ENCODE peak calls at places on chromosomes 2 and 18, in nine cellular contexts. M is cardiac muscle cell; G is GM23248; P is mesendoderm; R is A549; K is adrenal gland; B is sigmoid colon; V is fibroblast of lung; Z is CD8-positive, alpha-beta T cell. H is an unnamed sample.

GRCh38 chr2:107062599-107063196 is 176.7 kb upstream of the ST6GAL2 start:
- DNase-seq in B (no peak), Z (no peak), G (no peak), K (no peak), M (no peak), R (no peak), P (no peak), V (no peak), H (no peak)

GRCh38 chr2:138507267-138507666 is 5.7 kb downstream of the SPOPL start:
- DNase-seq in G (no peak), R (peak), K (no peak), B (no peak), V (no peak), P (no peak), Z (no peak), M (no peak), H (no peak)

GRCh38 chr2:84807063-84807485 is 73.8 kb downstream of the TRABD2A start:
- DNase-seq in G (peak), Z (no peak), R (peak), M (peak), B (no peak), K (no peak), P (no peak), V (peak), H (peak)

GRCh38 chr2:127161176-127162136 is 54.5 kb upstream of the BIN1 start:
- DNase-seq in G (no peak), R (no peak), K (no peak), P (no peak), V (no peak), M (no peak), Z (no peak), B (no peak), H (no peak)

GRCh38 chr2:230225486-230225885 is at the start of gene SP140:
- DNase-seq in M (no peak), B (peak), Z (peak), P (no peak), G (no peak), K (peak), V (no peak), R (no peak), H (no peak)

GRCh38 chr18:58567453-58568196 is 61.3 kb downstream of the ALPK2 start:
- DNase-seq in M (peak), Z (no peak), P (no peak), K (no peak), B (no peak), R (peak), V (peak), G (peak), H (peak)

GRCh38 chr2:238066218-238066617 is 5.4 kb downstream of the SCLY start:
- DNase-seq in K (no peak), V (no peak), R (no peak), P (no peak), M (no peak), B (no peak), Z (no peak), G (no peak), H (no peak)

GRCh38 chr2:225512873-225513580 is 113.5 kb downstream of the NYAP2 start:
- DNase-seq in M (peak), V (peak), R (no peak), P (no peak), B (no peak), K (no peak), Z (no peak), G (peak), H (no peak)

DNA sequence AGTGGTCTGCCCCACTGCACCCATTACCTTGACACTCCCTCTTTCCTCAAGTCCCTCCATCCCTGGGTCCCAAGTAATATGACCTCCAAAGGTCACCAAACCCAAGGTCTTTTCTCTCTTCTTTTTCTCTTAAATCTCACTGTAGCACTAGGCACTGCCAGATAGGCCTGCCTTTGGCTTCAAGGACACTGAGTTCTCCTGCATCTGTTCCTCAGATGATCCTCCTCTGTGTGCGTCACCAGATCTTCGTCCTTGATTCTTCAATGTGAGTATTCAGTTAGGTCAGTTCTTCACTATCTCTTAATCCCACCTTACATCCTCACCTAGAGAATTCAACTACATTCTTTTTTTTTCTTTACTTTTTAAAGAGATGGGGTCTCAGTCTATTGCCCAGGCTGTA is 249.2 kb downstream of the NBAS start:
- DNase-seq in V (no peak), B (no peak), K (peak), Z (no peak), G (no peak), M (no peak), R (no peak), P (no peak), H (no peak)
- H3K27ac ChIP-seq in V (no peak), B (no peak), K (no peak), Z (no peak), G (no peak), M (no peak), R (no peak), P (no peak), H (no peak)

GRCh38 chr2:196995757-196996314 is 69.3 kb upstream of the PGAP1 start:
- DNase-seq in V (no peak), G (no peak), R (no peak), B (no peak), M (no peak), Z (no peak), P (no peak), K (no peak), H (no peak)
- H3K4me3 ChIP-seq in V (no peak), G (no peak), R (no peak), B (no peak), M (no peak), Z (no peak), P (no peak), K (no peak), H (no peak)

DNA sequence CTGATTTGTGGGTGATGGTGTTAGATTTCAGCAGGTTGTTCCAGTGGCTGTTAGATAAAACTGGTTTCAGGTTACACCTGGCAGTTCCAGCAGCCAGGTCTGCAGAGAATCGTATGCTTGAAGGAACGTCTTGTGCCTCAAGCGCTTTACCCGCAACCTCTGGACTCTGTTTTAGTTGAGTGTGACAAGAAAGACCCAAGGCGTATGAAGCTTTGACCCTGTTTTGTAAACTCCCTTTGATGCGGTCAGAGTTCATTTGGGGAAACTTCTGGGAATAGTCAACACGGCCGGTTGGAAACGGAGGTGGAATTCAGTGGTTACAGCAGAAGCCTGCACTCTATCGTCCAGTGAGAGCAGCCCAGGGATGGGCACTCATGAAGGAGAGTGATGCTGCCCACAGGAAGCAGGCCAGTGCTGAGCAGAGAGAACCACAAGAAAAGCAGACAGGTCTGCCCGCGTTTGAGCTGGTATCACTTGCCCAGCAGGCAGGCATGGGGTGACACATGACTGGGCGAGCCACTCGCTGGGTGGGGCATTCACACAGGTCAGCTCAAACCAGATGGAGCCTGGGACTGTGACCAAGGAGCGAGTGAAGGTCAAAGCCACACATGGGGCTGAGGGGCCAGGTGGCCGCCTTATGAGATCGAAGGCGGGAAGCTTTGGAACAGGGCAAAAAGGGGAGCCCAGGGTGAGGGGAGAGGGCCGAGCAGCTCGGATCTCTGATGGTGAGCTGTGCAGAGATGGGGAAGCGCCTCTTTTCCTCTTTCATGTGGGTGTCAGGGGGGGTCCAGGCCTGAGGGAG is 99.6 kb upstream of the MBOAT2 start:
- DNase-seq in B (no peak), M (no peak), Z (no peak), K (no peak), V (peak), R (no peak), P (peak), G (no peak), H (no peak)
- H3K27ac ChIP-seq in B (no peak), M (no peak), Z (no peak), K (no peak), V (no peak), R (peak), P (no peak), G (no peak), H (no peak)

GRCh38 chr2:20418519-20418918 is 28.4 kb upstream of the RHOB start:
- DNase-seq in B (no peak), G (no peak), R (no peak), P (no peak), M (no peak), K (no peak), Z (no peak), V (no peak), H (no peak)
- H3K4me3 ChIP-seq in B (no peak), G (no peak), R (no peak), P (no peak), M (no peak), K (no peak), Z (no peak), V (no peak), H (no peak)

GRCh38 chr2:42169100-42169868 is at the start of gene EML4:
- DNase-seq in R (peak), Z (peak), M (peak), G (peak), B (peak), K (peak), P (peak), V (peak), H (peak)

GRCh38 chr2:42171396-42171971 is 2.3 kb downstream of the EML4 start:
- DNase-seq in Z (no peak), M (no peak), P (peak), K (no peak), B (no peak), G (no peak), R (no peak), V (no peak), H (peak)

GRCh38 chr2:42172020-42172419 is 2.9 kb downstream of the EML4 start:
- DNase-seq in R (no peak), M (no peak), P (no peak), V (no peak), G (no peak), B (no peak), K (no peak), Z (no peak), H (no peak)

GRCh38 chr2:42169869-42170465 is 814 bp downstream of the EML4 start:
- DNase-seq in Z (no peak), B (no peak), P (no peak), R (no peak), K (no peak), V (no peak), G (peak), M (no peak), H (peak)

DNA sequence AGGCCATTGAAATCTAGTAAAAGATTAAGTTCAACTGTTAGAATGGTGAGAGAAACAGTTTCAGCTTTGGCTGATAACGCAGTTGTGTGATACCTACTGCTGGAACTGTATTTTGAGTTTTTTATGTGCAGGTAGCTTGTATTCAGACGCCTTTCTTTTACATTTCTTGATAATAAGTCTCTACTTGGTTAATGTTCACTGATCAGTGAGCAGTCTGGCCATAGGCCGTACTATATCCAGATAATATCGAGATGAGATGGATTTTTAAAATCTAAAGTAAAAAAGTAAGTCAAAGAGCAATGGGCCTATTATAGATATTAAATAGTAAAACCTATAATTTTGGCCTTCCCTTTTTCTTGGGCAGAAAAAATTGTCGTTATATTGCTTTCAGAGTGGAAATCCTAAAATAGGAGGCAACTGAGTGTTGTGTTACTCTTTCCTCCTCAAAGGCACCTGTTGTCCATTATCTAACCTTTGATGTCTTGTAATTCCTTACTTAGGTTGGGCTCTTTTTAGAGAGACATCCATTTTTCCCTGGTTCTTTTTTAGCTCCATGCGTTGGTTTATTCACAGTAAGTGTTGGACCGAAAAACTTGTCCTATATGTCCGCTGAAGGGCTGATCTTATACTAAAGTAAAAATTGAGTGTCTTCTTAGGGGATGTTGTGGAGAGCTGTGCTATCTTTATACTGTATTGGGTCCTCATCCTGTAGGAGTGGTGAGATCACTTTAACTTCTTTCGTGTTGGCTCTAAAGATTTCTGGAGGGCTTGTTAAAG is 1.7 kb downstream of the EML4 start:
- DNase-seq in P (no peak), B (no peak), V (no peak), R (no peak), K (no peak), M (no peak), G (no peak), Z (no peak), H (peak)
- H3K27ac ChIP-seq in P (no peak), B (peak), V (peak), R (peak), K (peak), M (peak), G (no peak), Z (peak), H (peak)

GRCh38 chr2:149597050-149598013 is 9.8 kb upstream of the MMADHC start:
- DNase-seq in M (peak), K (peak), G (peak), P (peak), B (peak), Z (peak), R (peak), V (peak), H (peak)
- H3K4me3 ChIP-seq in M (no peak), K (no peak), G (peak), P (no peak), B (no peak), Z (no peak), R (peak), V (peak), H (no peak)

DNA sequence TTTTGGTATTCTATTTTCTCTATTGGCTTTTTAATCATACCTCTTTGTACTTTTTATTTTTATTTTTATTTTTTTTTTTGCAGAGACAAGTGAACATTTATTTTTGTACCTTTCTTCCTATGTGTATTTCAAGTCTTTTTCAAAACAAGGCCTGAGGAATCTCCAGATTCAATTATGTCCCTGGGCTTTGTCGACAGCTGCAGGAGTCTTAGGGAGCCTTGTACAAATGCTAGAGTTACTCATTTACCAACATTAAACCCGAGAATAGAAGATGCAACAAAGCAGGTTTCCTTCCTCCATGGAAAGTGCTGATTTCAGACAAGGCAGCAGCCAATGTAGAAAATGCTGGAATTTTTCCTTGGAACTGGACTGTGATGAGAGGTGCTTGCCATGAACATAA is 242.8 kb downstream of the TNS1 start:
- DNase-seq in M (no peak), B (no peak), P (no peak), K (no peak), Z (no peak), R (no peak), V (no peak), G (no peak), H (no peak)
- H3K27ac ChIP-seq in M (no peak), B (no peak), P (no peak), K (no peak), Z (no peak), R (no peak), V (no peak), G (no peak), H (no peak)

DNA sequence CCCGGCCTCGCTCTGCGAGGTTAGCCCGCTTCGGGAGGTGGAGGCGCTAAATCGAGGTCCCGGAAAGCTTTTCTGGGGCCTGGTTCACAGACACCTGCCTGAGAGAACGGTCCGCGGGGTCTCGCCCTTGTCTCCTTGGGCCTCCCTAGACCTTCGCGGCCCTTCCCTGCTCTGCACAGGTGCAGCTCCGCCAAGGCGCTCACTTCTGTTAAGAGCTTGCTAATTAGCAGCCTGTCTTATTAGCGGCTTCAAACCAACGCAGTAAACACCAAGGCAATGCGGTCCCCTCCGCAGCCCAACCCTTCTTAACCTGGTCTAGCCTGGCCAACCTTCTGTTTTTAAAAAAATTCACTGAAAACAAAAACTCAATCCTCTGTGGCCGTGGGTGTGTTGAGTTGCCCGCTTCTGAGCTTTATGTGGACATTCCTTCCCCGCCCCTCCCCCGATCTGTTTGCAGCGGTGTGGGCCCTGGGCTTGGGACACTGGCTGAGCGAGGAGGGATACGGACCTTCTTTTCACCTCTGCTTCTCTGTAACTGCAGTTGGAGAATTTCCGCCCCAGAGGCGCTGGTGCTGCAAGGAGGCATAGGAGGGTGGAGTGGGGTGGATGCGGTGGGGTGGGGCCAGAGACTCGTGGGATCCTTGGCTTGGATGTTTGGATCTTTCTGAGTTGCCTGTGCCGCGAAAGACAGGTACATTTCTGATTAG is 3.4 kb upstream of the HOXD4 start:
- DNase-seq in B (no peak), M (no peak), V (no peak), R (no peak), P (peak), G (no peak), K (peak), Z (no peak), H (no peak)
- H3K4me3 ChIP-seq in B (no peak), M (no peak), V (no peak), R (no peak), P (no peak), G (no peak), K (no peak), Z (no peak), H (no peak)

GRCh38 chr18:22204996-22205395 is 35.6 kb downstream of the GATA6 start:
- DNase-seq in K (no peak), V (no peak), R (no peak), B (no peak), M (no peak), G (no peak), P (no peak), Z (no peak), H (no peak)

GRCh38 chr18:22207022-22207758 is 37.8 kb downstream of the GATA6 start:
- DNase-seq in P (no peak), Z (no peak), G (peak), M (peak), K (peak), B (no peak), R (no peak), V (peak), H (no peak)

GRCh38 chr18:22211660-22212059 is 42.3 kb downstream of the GATA6 start:
- DNase-seq in V (no peak), B (no peak), G (no peak), P (no peak), K (peak), M (peak), R (no peak), Z (no peak), H (no peak)

GRCh38 chr18:22214731-22215528 is 45.5 kb downstream of the GATA6 start:
- DNase-seq in M (peak), B (no peak), Z (no peak), K (no peak), R (no peak), V (peak), G (peak), P (no peak), H (peak)

DNA sequence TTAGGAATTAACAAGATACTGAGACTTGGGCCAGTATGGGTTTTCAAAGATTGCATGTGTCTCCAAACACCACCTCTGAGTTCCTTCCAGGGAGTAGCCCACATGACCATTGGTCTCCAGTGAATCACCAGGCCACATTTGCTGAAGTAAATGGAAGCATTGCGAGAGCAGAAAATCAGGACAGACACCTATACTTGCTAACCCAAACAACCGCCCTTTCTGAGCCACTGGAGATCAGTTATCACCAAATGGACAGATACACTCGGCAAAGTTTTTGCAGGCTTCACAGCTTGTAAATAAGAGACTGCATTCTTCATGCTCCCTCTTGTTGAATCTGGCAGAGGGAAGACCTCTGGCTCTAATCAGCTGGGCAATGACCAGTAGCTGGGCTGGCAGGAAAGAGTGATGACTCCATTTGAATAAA is 41.0 kb downstream of the GATA6 start:
- DNase-seq in G (peak), R (no peak), V (peak), P (peak), K (peak), B (no peak), M (peak), Z (no peak), H (no peak)
- H3K27ac ChIP-seq in G (no peak), R (no peak), V (no peak), P (no peak), K (peak), B (no peak), M (no peak), Z (no peak), H (no peak)

H was measured in A673.